ENCODE peak calls at places on chromosomes 3 and 15, in four cellular contexts. U is K562, P is HL-60, W is GM12878. K is an unnamed sample.

GRCh38 chr15:98874773-98875172 is 132.8 kb downstream of the PGPEP1L start:
- DNase-seq in U (no peak), P (peak), W (no peak), K (no peak)

GRCh38 chr3:7508821-7509220 is 647.9 kb downstream of the GRM7 start:
- DNase-seq in U (no peak), P (no peak), W (no peak), K (no peak)

GRCh38 chr3:76181213-76181612 is 395.9 kb upstream of the ZNF717 start:
- DNase-seq in U (no peak), P (no peak), W (no peak), K (no peak)

GRCh38 chr3:49652218-49652921 is 21.8 kb upstream of the APEH start:
- DNase-seq in U (no peak), P (no peak), W (no peak), K (no peak)

GRCh38 chr15:95300958-95301357 is 1029.5 kb upstream of the NR2F2 start:
- DNase-seq in U (no peak), P (no peak), W (no peak), K (no peak)

GRCh38 chr15:23797747-23798157 is 110.6 kb upstream of the NDN start:
- DNase-seq in U (no peak), P (no peak), W (no peak), K (no peak)

GRCh38 chr3:46629571-46630517 is 17.5 kb downstream of the FAM240A start:
- DNase-seq in U (peak), P (peak), W (peak), K (peak)

GRCh38 chr15:42194502-42194901 is 13.6 kb downstream of the VPS39 start:
- DNase-seq in U (no peak), P (peak), W (no peak), K (no peak)

GRCh38 chr15:53013329-53013728 is 223.2 kb upstream of the ONECUT1 start:
- DNase-seq in U (no peak), P (no peak), W (no peak), K (no peak)

GRCh38 chr15:26628879-26629529 is 143.9 kb downstream of the GABRB3 start:
- DNase-seq in U (peak), P (no peak), W (no peak), K (no peak)

GRCh38 chr3:111924283-111924682 is 54.5 kb upstream of the ABHD10 start:
- DNase-seq in U (no peak), P (no peak), W (no peak), K (no peak)

GRCh38 chr3:133570937-133571320 is 2.6 kb upstream of the CDV3 start:
- DNase-seq in U (no peak), P (no peak), W (no peak), K (no peak)

DNA sequence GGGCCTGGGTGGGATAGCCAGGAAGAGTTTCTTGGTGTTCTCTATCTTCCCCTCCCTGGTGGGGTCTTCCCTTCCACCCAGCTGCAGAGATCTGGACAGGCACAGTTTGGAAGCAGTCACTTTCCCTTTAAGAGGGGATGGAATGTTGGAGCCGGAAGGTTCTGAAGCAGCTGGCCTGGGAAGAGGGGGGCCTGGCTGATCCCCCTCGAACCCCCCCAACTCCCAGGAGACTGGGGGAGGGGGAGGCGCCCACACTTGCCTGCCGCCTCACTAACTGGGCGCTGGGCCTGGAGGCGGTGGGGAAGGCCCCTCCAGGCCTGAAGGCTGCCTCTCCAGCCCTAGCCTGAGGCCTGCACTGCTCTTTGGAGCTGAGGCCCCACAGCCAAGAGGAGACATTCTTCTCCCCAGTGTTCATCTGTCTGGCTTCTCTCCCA is 1.4 kb downstream of the DVL3 start:
- DNase-seq in U (peak), P (no peak), W (no peak), K (no peak)
- TF ChIP-seq POLR2AphosphoS5 in U (no peak), P (no peak), W (no peak), K (no peak)

GRCh38 chr15:101168463-101168824 is 83.4 kb downstream of the CHSY1 start:
- DNase-seq in U (no peak), P (peak), W (no peak), K (no peak)
- TF ChIP-seq SPI1 in U (no peak), P (no peak), W (no peak), K (no peak)

DNA sequence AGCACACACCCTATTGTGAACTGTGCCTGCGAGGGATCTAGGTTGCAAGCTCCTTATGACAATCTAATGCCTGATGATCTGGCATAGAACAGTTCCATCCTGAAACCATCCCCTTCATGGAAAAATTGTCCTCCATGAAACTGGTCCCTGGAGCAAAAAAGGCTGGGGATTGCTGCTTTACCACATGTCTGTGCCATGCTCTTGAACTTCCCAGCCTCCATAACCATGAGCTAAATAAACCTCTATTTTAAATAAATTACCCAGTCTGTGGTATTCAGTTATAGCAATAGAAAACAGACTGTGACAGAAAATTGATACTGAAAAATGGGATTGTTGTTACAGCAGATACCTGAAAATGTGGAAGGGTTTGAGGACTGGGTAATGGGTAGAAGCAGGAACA is 162.7 kb downstream of the RAB11A start:
- DNase-seq in U (no peak), P (no peak), W (no peak), K (no peak)
- TF ChIP-seq POLR2AphosphoS5 in U (no peak), P (no peak), W (no peak), K (no peak)

GRCh38 chr3:119598410-119599098 is 869 bp downstream of the PLA1A start:
- DNase-seq in U (no peak), P (no peak), W (peak), K (no peak)
- TF ChIP-seq SPI1 in U (no peak), P (no peak), W (no peak), K (no peak)

DNA sequence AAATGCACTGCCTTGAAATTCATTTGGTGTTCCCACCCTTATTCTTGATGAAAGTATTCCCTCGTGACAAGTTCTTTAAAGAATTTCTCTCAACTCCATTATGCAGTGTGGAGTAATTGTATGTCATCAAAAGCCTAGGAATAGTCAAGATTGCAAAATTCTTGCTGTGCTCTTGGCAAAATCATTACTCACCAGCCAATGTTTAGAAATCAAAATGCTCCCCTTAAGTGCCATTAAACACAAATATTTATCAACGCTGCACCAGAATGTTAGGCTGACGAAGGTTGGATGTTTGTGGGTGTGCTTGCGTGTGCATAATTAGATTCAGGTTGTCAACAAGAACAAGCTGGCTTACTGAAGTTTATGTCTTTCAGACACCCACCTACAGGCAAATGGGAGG is 40.5 kb downstream of the SST start:
- DNase-seq in U (no peak), P (no peak), W (no peak), K (no peak)
- TF ChIP-seq POLR2AphosphoS5 in U (no peak), P (no peak), W (no peak), K (no peak)